ENCODE peak calls at places on chromosomes 4 and X, in seven cellular contexts. K is DND-41, W is esophagus squamous epithelium, S is heart right ventricle, H is neural progenitor cell, F is PC-3, N is mesendoderm. J is an unnamed sample.

GRCh38 chr4:99998062-99998880 is 48.2 kb upstream of the H2AZ1 start:
- DNase-seq in F (peak; percentile 59), N (peak; percentile 33), K (no peak), W (no peak), S (no peak), H (peak; percentile 36), J (no peak)

GRCh38 chrX:15349046-15349445 is 13.7 kb upstream of the PIGA start:
- DNase-seq in W (no peak), K (peak; percentile 6), F (peak; percentile 83), S (no peak), H (peak; percentile 85), N (peak; percentile 75), J (no peak)

GRCh38 chr4:78566834-78567501 is 15.4 kb downstream of the ANXA3 start:
- DNase-seq in F (peak; percentile 22), N (no peak), W (no peak), K (no peak), H (no peak), S (no peak), J (no peak)

GRCh38 chr4:163680390-163681098 is 186.1 kb downstream of the TMA16 start:
- DNase-seq in K (no peak), S (no peak), W (no peak), N (no peak), F (peak; percentile 35), H (no peak), J (no peak)

GRCh38 chr4:41281038-41281634 is 24.4 kb downstream of the UCHL1 start:
- DNase-seq in W (no peak), H (peak; percentile 87), K (peak; percentile 46), S (no peak), N (peak; percentile 91), F (peak; percentile 84), J (no peak)

GRCh38 chr4:86558258-86558657 is 35.9 kb upstream of the PTPN13 start:
- DNase-seq in W (no peak), K (no peak), H (no peak), F (no peak), S (no peak), N (no peak), J (no peak)

GRCh38 chr4:78058591-78059523 is 1.7 kb downstream of the FRAS1 start:
- DNase-seq in H (peak; percentile 91), K (no peak), F (peak; percentile 46), S (peak; percentile 26), N (peak; percentile 91), W (no peak), J (no peak)

GRCh38 chr4:153222790-153223417 is 18.7 kb downstream of the TRIM2 start:
- DNase-seq in N (peak; percentile 77), S (peak; percentile 71), K (no peak), W (no peak), F (peak; percentile 28), H (peak; percentile 70), J (peak; percentile 15)

GRCh38 chrX:148498067-148498466 is 2.4 kb upstream of the AFF2 start:
- DNase-seq in H (no peak), S (no peak), F (no peak), W (no peak), N (no peak), K (peak; percentile 81), J (no peak)

GRCh38 chr4:85426366-85426765 is 48.6 kb upstream of the ARHGAP24 start:
- DNase-seq in S (no peak), F (no peak), W (no peak), H (no peak), N (no peak), K (no peak), J (no peak)
- H3K27ac ChIP-seq in S (no peak overlapping the region), F (no peak overlapping the region), W (no peak overlapping the region), H (no peak overlapping the region), N (no peak overlapping the region), K (no peak overlapping the region), J (no peak overlapping the region)

DNA sequence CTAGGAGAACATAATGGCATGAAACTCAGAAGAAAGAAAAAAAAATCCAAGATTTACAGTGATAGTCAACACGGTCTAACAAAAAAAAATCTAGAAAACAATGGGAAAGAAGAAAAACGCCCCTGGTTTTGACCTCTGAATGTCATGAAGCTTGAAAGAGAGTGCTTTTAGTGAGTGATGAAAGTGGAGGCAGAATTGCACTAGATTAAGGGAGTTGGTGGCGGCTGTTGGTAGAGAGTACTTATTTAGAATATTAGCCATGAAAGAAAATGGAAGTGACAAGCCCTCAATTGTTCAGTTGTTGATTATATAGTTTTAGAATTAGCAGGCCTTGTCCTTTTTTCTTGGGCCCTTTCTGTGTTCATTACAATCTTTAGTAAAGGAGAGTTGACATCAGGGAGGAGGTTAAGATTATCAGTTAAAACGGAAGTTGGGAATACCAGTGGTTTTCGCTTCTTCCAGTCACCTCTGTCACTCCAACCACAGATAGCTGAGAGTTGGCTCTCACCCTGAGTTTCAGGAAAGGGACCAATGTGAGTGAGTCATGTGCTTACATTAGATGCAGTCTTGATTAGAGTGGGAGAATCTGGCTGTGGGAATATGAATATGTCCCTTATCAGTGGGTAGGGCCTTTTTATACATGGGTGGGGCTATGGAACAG is 29.7 kb downstream of the EREG start:
- DNase-seq in H (no peak), S (no peak), N (peak; percentile 2), W (no peak), F (peak; percentile 84), K (no peak), J (no peak)
- H3K27ac ChIP-seq in H (no peak overlapping the region), S (no peak overlapping the region), N (no peak overlapping the region), W (no peak overlapping the region), F (peak overlapping the region; percentile 91), K (no peak overlapping the region), J (no peak overlapping the region)

GRCh38 chr4:98657531-98658286 is 702 bp downstream of the TSPAN5 start:
- DNase-seq in F (peak; percentile 66), K (no peak), N (peak; percentile 54), S (peak; percentile 18), W (no peak), H (peak; percentile 72), J (peak; percentile 30)
- H3K27ac ChIP-seq in F (peak overlapping the region; percentile 99), K (no peak overlapping the region), N (no peak overlapping the region), S (peak overlapping the region; percentile 69), W (peak overlapping the region; percentile 87), H (peak overlapping the region; percentile 46), J (peak overlapping the region; percentile 65)

GRCh38 chrX:150873616-150874015 is 24.9 kb downstream of the CD99L2 start:
- DNase-seq in H (no peak), F (peak; percentile 63), K (no peak), S (no peak), W (no peak), N (peak; percentile 7), J (no peak)
- H3K27ac ChIP-seq in H (no peak overlapping the region), F (peak overlapping the region; percentile 52), K (no peak overlapping the region), S (peak overlapping the region; percentile 56), W (no peak overlapping the region), N (no peak overlapping the region), J (no peak overlapping the region)

DNA sequence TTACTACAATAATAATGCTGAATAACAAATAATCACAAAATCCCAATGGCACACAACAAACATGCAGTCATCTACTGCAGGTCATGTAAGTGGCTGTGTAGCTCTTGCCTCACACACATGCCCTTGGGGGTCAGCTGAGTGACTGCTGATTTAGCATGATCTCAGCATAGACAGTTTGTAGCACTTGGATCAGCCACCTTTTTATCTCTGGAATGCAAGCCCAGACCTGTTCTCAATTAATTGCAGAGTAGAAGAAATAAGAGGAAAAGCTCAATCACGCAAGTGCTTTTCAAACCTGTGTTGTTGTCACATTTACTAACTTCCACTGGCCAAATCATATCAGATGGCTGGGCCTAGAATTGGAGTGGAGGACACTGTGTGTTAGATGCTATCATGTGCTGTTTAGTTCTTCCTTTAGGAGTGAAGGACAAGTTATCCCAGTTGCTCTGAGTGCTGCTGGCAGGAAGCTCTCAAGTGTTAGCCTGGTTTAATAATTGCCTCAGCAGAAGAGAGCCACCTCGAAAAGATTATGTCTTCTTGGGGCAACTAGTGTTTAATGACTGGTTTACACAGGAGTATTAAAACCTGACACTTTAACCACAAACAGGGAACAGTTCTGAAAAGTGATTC is 128.3 kb upstream of the EPHA5 start:
- DNase-seq in W (no peak), N (peak; percentile 50), K (no peak), S (no peak), F (no peak), H (no peak), J (no peak)
- H3K27ac ChIP-seq in W (no peak overlapping the region), N (no peak overlapping the region), K (peak overlapping the region; percentile 35), S (no peak overlapping the region), F (no peak overlapping the region), H (no peak overlapping the region), J (no peak overlapping the region)

GRCh38 chrX:106331606-106332005 is 163.5 kb downstream of the PWWP3B start:
- DNase-seq in N (no peak), K (no peak), W (no peak), H (no peak), S (no peak), F (no peak), J (no peak)
- H3K27ac ChIP-seq in N (no peak overlapping the region), K (no peak overlapping the region), W (no peak overlapping the region), H (no peak overlapping the region), S (no peak overlapping the region), F (no peak overlapping the region), J (no peak overlapping the region)

GRCh38 chr4:178712486-178712885 is 1270.2 kb upstream of the AGA start:
- DNase-seq in K (no peak), F (no peak), S (no peak), H (no peak), N (no peak), W (no peak), J (no peak)
- H3K27ac ChIP-seq in K (no peak overlapping the region), F (no peak overlapping the region), S (no peak overlapping the region), H (no peak overlapping the region), N (no peak overlapping the region), W (no peak overlapping the region), J (no peak overlapping the region)

GRCh38 chr4:932713-933070 is 432 bp downstream of the TMEM175 start:
- DNase-seq in W (no peak), F (no peak), H (peak; percentile 56), K (no peak), S (no peak), N (no peak), J (no peak)
- H3K27ac ChIP-seq in W (peak overlapping the region; percentile 94), F (peak overlapping the region; percentile 43), H (no peak overlapping the region), K (peak overlapping the region; percentile 69), S (peak overlapping the region; percentile 98), N (no peak overlapping the region), J (peak overlapping the region; percentile 99)

DNA sequence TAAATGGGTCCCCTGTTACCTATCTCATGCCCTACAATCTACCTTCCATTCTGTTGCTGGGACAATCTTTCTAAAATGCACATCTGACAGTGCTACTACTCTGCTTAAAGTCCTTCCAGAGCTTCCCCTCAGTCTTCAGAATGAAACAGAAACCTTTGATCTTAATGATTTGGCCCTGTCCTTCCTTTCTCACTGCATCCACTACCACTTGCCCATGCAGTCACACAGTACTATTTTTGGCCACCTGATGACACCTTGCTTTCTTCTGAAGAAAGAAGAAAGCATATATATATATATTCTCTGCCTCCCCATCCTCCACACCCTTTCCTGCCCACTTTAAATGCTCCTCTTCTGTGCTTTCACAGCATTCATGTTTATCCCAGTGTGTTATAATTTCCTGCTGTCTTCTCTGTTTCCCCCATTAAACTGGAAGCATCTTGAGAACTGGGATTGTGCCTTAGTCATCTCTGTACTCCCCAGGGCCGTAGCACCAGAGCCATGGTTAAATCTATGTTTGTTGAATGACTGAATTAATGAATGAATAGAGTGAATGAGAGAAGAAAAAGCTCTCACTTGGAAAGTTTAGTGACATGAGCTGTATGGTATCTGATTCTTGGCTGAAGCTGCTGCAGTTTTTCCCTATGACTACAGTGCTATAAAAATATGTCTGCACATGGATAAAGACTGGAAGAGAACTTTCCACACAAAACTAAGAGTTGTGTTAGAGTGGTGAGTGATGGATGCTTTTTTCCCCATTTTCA is 56.2 kb downstream of the RTL9 start:
- DNase-seq in F (peak; percentile 73), S (no peak), N (no peak), W (no peak), H (no peak), K (no peak), J (no peak)
- H3K27ac ChIP-seq in F (peak overlapping the region; percentile 99), S (no peak overlapping the region), N (no peak overlapping the region), W (no peak overlapping the region), H (no peak overlapping the region), K (no peak overlapping the region), J (no peak overlapping the region)

J was measured in naive thymus-derived CD4-positive, alpha-beta T cell.